ENCODE peak calls at places on chromosomes 2 and 18, in seven cellular contexts. One of them, this sample, is unnamed.

GRCh38 chr2:235063501-235063961 is 111.7 kb downstream of the SH3BP4 start:
- DNase-seq in cardiac fibroblast: no peak
- DNase-seq in lower lobe of right lung: no peak
- DNase-seq in astrocyte of the spinal cord: no peak
- DNase-seq in fibroblast of lung: peak; percentile 41
- DNase-seq in esophagus squamous epithelium: no peak
- DNase-seq in lower leg skin: no peak
- DNase-seq in this sample: no peak

GRCh38 chr2:126662623-126663022 is 6.7 kb downstream of the GYPC start:
- DNase-seq in cardiac fibroblast: no peak
- DNase-seq in lower lobe of right lung: no peak
- DNase-seq in astrocyte of the spinal cord: no peak
- DNase-seq in fibroblast of lung: no peak
- DNase-seq in esophagus squamous epithelium: no peak
- DNase-seq in lower leg skin: no peak
- DNase-seq in this sample: no peak

GRCh38 chr2:191968151-191968550 is 121.3 kb upstream of the CAVIN2 start:
- DNase-seq in cardiac fibroblast: no peak
- DNase-seq in lower lobe of right lung: no peak
- DNase-seq in astrocyte of the spinal cord: no peak
- DNase-seq in fibroblast of lung: no peak
- DNase-seq in esophagus squamous epithelium: no peak
- DNase-seq in lower leg skin: no peak
- DNase-seq in this sample: no peak

GRCh38 chr18:53906681-53907080 is 317.8 kb downstream of the MBD2 start:
- DNase-seq in cardiac fibroblast: peak; percentile 9
- DNase-seq in lower lobe of right lung: no peak
- DNase-seq in astrocyte of the spinal cord: peak; percentile 39
- DNase-seq in fibroblast of lung: peak; percentile 73
- DNase-seq in esophagus squamous epithelium: no peak
- DNase-seq in lower leg skin: no peak
- DNase-seq in this sample: peak; percentile 1

GRCh38 chr2:135078417-135078816 is 26.3 kb downstream of the RAB3GAP1 start:
- DNase-seq in cardiac fibroblast: no peak
- DNase-seq in lower lobe of right lung: no peak
- DNase-seq in astrocyte of the spinal cord: no peak
- DNase-seq in fibroblast of lung: no peak
- DNase-seq in esophagus squamous epithelium: no peak
- DNase-seq in lower leg skin: no peak
- DNase-seq in this sample: no peak

GRCh38 chr2:239866778-239867177 is 158.4 kb downstream of the NDUFA10 start:
- DNase-seq in cardiac fibroblast: no peak
- DNase-seq in lower lobe of right lung: no peak
- DNase-seq in astrocyte of the spinal cord: no peak
- DNase-seq in fibroblast of lung: no peak
- DNase-seq in esophagus squamous epithelium: no peak
- DNase-seq in lower leg skin: no peak
- DNase-seq in this sample: no peak

GRCh38 chr2:109247340-109247739 is 118.3 kb downstream of the SH3RF3 start:
- DNase-seq in cardiac fibroblast: no peak
- DNase-seq in lower lobe of right lung: no peak
- DNase-seq in astrocyte of the spinal cord: no peak
- DNase-seq in fibroblast of lung: no peak
- DNase-seq in esophagus squamous epithelium: no peak
- DNase-seq in lower leg skin: no peak
- DNase-seq in this sample: no peak

GRCh38 chr2:56130463-56131070 is 53.2 kb upstream of the CCDC85A start:
- DNase-seq in cardiac fibroblast: peak; percentile 75
- DNase-seq in lower lobe of right lung: no peak
- DNase-seq in astrocyte of the spinal cord: peak; percentile 43
- DNase-seq in fibroblast of lung: peak; percentile 20
- DNase-seq in esophagus squamous epithelium: no peak
- DNase-seq in lower leg skin: no peak
- DNase-seq in this sample: peak; percentile 8

GRCh38 chr2:178589337-178589736 is 109.1 kb downstream of the PLEKHA3 start:
- DNase-seq in cardiac fibroblast: no peak
- DNase-seq in lower lobe of right lung: no peak
- DNase-seq in astrocyte of the spinal cord: no peak
- DNase-seq in fibroblast of lung: no peak
- DNase-seq in esophagus squamous epithelium: no peak
- DNase-seq in lower leg skin: no peak
- DNase-seq in this sample: no peak

GRCh38 chr18:9653390-9653789 is 39.0 kb upstream of the PPP4R1 start:
- DNase-seq in cardiac fibroblast: peak; percentile 47
- DNase-seq in lower lobe of right lung: no peak
- DNase-seq in astrocyte of the spinal cord: peak; percentile 26
- DNase-seq in fibroblast of lung: no peak
- DNase-seq in esophagus squamous epithelium: no peak
- DNase-seq in lower leg skin: peak; percentile 58
- DNase-seq in this sample: peak; percentile 62

GRCh38 chr2:100752628-100753333 is 67.2 kb upstream of the NPAS2 start:
- DNase-seq in cardiac fibroblast: peak; percentile 96
- DNase-seq in lower lobe of right lung: no peak
- DNase-seq in astrocyte of the spinal cord: peak; percentile 76
- DNase-seq in fibroblast of lung: peak; percentile 92
- DNase-seq in esophagus squamous epithelium: no peak
- DNase-seq in lower leg skin: no peak
- DNase-seq in this sample: peak; percentile 87

GRCh38 chr2:151688719-151689118 is 45.6 kb downstream of the NEB start:
- DNase-seq in cardiac fibroblast: no peak
- DNase-seq in lower lobe of right lung: no peak
- DNase-seq in astrocyte of the spinal cord: no peak
- DNase-seq in fibroblast of lung: no peak
- DNase-seq in esophagus squamous epithelium: no peak
- DNase-seq in lower leg skin: no peak
- DNase-seq in this sample: no peak

GRCh38 chr2:181892795-181893435 is 1.4 kb downstream of the ITPRID2 start:
- DNase-seq in cardiac fibroblast: peak; percentile 60
- DNase-seq in lower lobe of right lung: no peak
- DNase-seq in astrocyte of the spinal cord: peak; percentile 58
- DNase-seq in fibroblast of lung: peak; percentile 67
- DNase-seq in esophagus squamous epithelium: no peak
- DNase-seq in lower leg skin: no peak
- DNase-seq in this sample: peak; percentile 49

GRCh38 chr2:98472132-98472650 is 27.5 kb downstream of the INPP4A start:
- DNase-seq in cardiac fibroblast: no peak
- DNase-seq in lower lobe of right lung: no peak
- DNase-seq in astrocyte of the spinal cord: no peak
- DNase-seq in fibroblast of lung: no peak
- DNase-seq in esophagus squamous epithelium: no peak
- DNase-seq in lower leg skin: no peak
- DNase-seq in this sample: no peak

GRCh38 chr2:177147093-177147694 is 65.4 kb upstream of the HNRNPA3 start:
- DNase-seq in cardiac fibroblast: peak; percentile 76
- DNase-seq in lower lobe of right lung: no peak
- DNase-seq in astrocyte of the spinal cord: peak; percentile 74
- DNase-seq in fibroblast of lung: peak; percentile 47
- DNase-seq in esophagus squamous epithelium: no peak
- DNase-seq in lower leg skin: no peak
- DNase-seq in this sample: peak; percentile 68

GRCh38 chr2:239678666-239679296 is 278.0 kb upstream of the HDAC4 start:
- DNase-seq in cardiac fibroblast: no peak
- DNase-seq in lower lobe of right lung: no peak
- DNase-seq in astrocyte of the spinal cord: no peak
- DNase-seq in fibroblast of lung: no peak
- DNase-seq in esophagus squamous epithelium: no peak
- DNase-seq in lower leg skin: no peak
- DNase-seq in this sample: no peak

GRCh38 chr2:52342458-52342857 is 1310.5 kb upstream of the NRXN1 start:
- DNase-seq in cardiac fibroblast: no peak
- DNase-seq in lower lobe of right lung: no peak
- DNase-seq in astrocyte of the spinal cord: peak; percentile 38
- DNase-seq in fibroblast of lung: no peak
- DNase-seq in esophagus squamous epithelium: no peak
- DNase-seq in lower leg skin: no peak
- DNase-seq in this sample: peak; percentile 11

GRCh38 chr2:215059724-215060123 is 78.7 kb downstream of the ABCA12 start:
- DNase-seq in cardiac fibroblast: peak; percentile 6
- DNase-seq in lower lobe of right lung: no peak
- DNase-seq in astrocyte of the spinal cord: peak; percentile 3
- DNase-seq in fibroblast of lung: peak; percentile 69
- DNase-seq in esophagus squamous epithelium: no peak
- DNase-seq in lower leg skin: no peak
- DNase-seq in this sample: peak; percentile 1

GRCh38 chr2:13583609-13584008 is 866.9 kb downstream of the TRIB2 start:
- DNase-seq in cardiac fibroblast: no peak
- DNase-seq in lower lobe of right lung: no peak
- DNase-seq in astrocyte of the spinal cord: peak; percentile 33
- DNase-seq in fibroblast of lung: peak; percentile 48
- DNase-seq in esophagus squamous epithelium: no peak
- DNase-seq in lower leg skin: no peak
- DNase-seq in this sample: no peak

GRCh38 chr2:8684885-8685696 is 3.2 kb downstream of the ID2 start:
- DNase-seq in cardiac fibroblast: peak; percentile 8
- DNase-seq in lower lobe of right lung: peak; percentile 79
- DNase-seq in astrocyte of the spinal cord: peak; percentile 50
- DNase-seq in fibroblast of lung: peak; percentile 52
- DNase-seq in esophagus squamous epithelium: no peak
- DNase-seq in lower leg skin: peak; percentile 47
- DNase-seq in this sample: peak; percentile 58

GRCh38 chr2:200377774-200378336 is 71.4 kb downstream of the SPATS2L start:
- DNase-seq in cardiac fibroblast: no peak
- DNase-seq in lower lobe of right lung: no peak
- DNase-seq in astrocyte of the spinal cord: no peak
- DNase-seq in fibroblast of lung: no peak
- DNase-seq in esophagus squamous epithelium: no peak
- DNase-seq in lower leg skin: no peak
- DNase-seq in this sample: no peak

GRCh38 chr2:176398783-176399182 is 129.5 kb downstream of the MTX2 start:
- DNase-seq in cardiac fibroblast: no peak
- DNase-seq in lower lobe of right lung: no peak
- DNase-seq in astrocyte of the spinal cord: peak; percentile 30
- DNase-seq in fibroblast of lung: peak; percentile 65
- DNase-seq in esophagus squamous epithelium: no peak
- DNase-seq in lower leg skin: no peak
- DNase-seq in this sample: peak; percentile 42

GRCh38 chr2:238294393-238295143 is 6.2 kb upstream of the PER2 start:
- DNase-seq in cardiac fibroblast: no peak
- DNase-seq in lower lobe of right lung: no peak
- DNase-seq in astrocyte of the spinal cord: no peak
- DNase-seq in fibroblast of lung: no peak
- DNase-seq in esophagus squamous epithelium: no peak
- DNase-seq in lower leg skin: no peak
- DNase-seq in this sample: no peak

GRCh38 chr2:200962821-200963128 is 685 bp downstream of the ORC2 start:
- DNase-seq in cardiac fibroblast: no peak
- DNase-seq in lower lobe of right lung: no peak
- DNase-seq in astrocyte of the spinal cord: no peak
- DNase-seq in fibroblast of lung: no peak
- DNase-seq in esophagus squamous epithelium: no peak
- DNase-seq in lower leg skin: no peak
- DNase-seq in this sample: peak; percentile 7

GRCh38 chr18:77124452-77124922 is 8.1 kb downstream of the MBP start:
- DNase-seq in cardiac fibroblast: no peak
- DNase-seq in lower lobe of right lung: no peak
- DNase-seq in astrocyte of the spinal cord: peak; percentile 48
- DNase-seq in fibroblast of lung: peak; percentile 40
- DNase-seq in esophagus squamous epithelium: no peak
- DNase-seq in lower leg skin: no peak
- DNase-seq in this sample: no peak

GRCh38 chr2:218399391-218400166 is at the start of gene CTDSP1:
- DNase-seq in cardiac fibroblast: peak; percentile 98
- DNase-seq in lower lobe of right lung: peak; percentile 97
- DNase-seq in astrocyte of the spinal cord: peak; percentile 97
- DNase-seq in fibroblast of lung: peak; percentile 95
- DNase-seq in esophagus squamous epithelium: peak; percentile 84
- DNase-seq in lower leg skin: peak; percentile 96
- DNase-seq in this sample: peak; percentile 99
- TF ChIP-seq CTCF in cardiac fibroblast: no peak
- TF ChIP-seq CTCF in lower lobe of right lung: peak; percentile 17
- TF ChIP-seq CTCF in astrocyte of the spinal cord: no peak
- TF ChIP-seq CTCF in fibroblast of lung: no peak
- TF ChIP-seq CTCF in esophagus squamous epithelium: no peak
- TF ChIP-seq CTCF in lower leg skin: no peak
- TF ChIP-seq CTCF in this sample: no peak

DNA sequence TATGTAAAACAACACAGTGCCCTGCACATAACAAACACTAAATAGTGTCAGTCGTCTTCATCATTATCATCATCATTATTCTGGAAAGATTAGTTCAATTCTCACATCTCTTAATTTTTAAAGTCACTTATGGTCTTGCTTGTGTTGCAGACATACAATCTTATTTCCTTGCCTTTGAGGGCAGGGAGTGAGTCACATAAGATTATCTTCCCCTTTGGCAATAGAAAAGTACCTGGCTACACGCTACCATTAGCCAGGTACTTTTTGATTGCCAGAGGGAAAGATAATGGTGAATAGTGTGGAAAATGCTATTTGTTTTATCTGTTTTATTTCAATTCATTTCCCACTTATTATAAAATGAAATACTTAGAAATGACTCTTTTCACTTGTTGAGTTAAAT is 76.6 kb upstream of the RMDN2 start:
- DNase-seq in cardiac fibroblast: no peak
- DNase-seq in lower lobe of right lung: no peak
- DNase-seq in astrocyte of the spinal cord: no peak
- DNase-seq in fibroblast of lung: no peak
- DNase-seq in esophagus squamous epithelium: no peak
- DNase-seq in lower leg skin: no peak
- DNase-seq in this sample: no peak
- H3K4me3 ChIP-seq in cardiac fibroblast: no peak overlapping the region
- H3K4me3 ChIP-seq in lower lobe of right lung: no peak overlapping the region
- H3K4me3 ChIP-seq in astrocyte of the spinal cord: no peak overlapping the region
- H3K4me3 ChIP-seq in fibroblast of lung: no peak overlapping the region
- H3K4me3 ChIP-seq in esophagus squamous epithelium: no peak overlapping the region
- H3K4me3 ChIP-seq in lower leg skin: no peak overlapping the region
- H3K4me3 ChIP-seq in this sample: no peak overlapping the region

GRCh38 chr18:23812566-23813440 is 123.5 kb downstream of the LAMA3 start:
- DNase-seq in cardiac fibroblast: peak; percentile 55
- DNase-seq in lower lobe of right lung: no peak
- DNase-seq in astrocyte of the spinal cord: peak; percentile 35
- DNase-seq in fibroblast of lung: peak; percentile 12
- DNase-seq in esophagus squamous epithelium: no peak
- DNase-seq in lower leg skin: no peak
- DNase-seq in this sample: no peak
- TF ChIP-seq CTCF in cardiac fibroblast: peak; percentile 44
- TF ChIP-seq CTCF in lower lobe of right lung: peak; percentile 52
- TF ChIP-seq CTCF in astrocyte of the spinal cord: peak; percentile 44
- TF ChIP-seq CTCF in fibroblast of lung: peak; percentile 13
- TF ChIP-seq CTCF in esophagus squamous epithelium: peak; percentile 69
- TF ChIP-seq CTCF in lower leg skin: no peak
- TF ChIP-seq CTCF in this sample: peak; percentile 23

DNA sequence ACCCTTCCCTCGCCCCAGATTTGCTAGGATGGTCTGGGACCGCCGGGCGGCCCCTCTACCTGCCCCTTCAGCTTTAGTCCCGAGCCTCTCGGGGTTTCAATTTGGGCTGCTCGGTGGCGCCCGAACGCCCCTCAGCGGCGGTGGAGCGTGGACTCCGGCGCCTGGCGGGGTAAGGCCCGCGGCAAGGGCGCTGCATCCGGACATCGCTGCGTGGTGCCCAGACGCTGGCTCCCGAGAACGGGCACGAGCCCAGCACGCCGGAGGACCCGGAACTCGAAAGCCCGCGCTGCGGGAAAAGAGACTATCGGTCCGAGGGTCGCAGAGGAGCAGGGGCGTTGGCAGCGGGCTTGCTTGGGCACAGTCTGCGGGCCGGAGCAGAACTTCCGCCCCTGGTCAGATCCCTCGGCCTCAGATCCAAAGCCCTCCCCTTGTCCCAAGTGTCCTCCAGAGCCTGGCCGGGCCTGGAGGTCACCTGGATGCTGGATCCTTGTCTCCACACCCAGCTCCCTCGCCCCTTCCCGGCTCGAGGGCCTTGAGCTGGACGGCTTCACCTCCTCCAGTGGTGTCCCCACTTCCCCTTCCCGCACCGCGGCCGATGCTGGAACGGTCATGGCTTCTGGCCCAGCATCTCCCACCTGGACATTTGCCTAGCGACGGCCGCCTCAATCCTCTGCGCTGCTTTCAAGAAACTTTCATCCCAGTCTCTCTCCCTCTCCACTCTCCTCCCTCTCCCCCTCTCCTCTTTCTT is 2.9 kb upstream of the OTX1 start:
- DNase-seq in cardiac fibroblast: no peak
- DNase-seq in lower lobe of right lung: peak; percentile 53
- DNase-seq in astrocyte of the spinal cord: no peak
- DNase-seq in fibroblast of lung: no peak
- DNase-seq in esophagus squamous epithelium: no peak
- DNase-seq in lower leg skin: no peak
- DNase-seq in this sample: no peak
- H3K4me3 ChIP-seq in cardiac fibroblast: no peak overlapping the region
- H3K4me3 ChIP-seq in lower lobe of right lung: peak overlapping the region; percentile 33
- H3K4me3 ChIP-seq in astrocyte of the spinal cord: no peak overlapping the region
- H3K4me3 ChIP-seq in fibroblast of lung: no peak overlapping the region
- H3K4me3 ChIP-seq in esophagus squamous epithelium: peak overlapping the region; percentile 68
- H3K4me3 ChIP-seq in lower leg skin: peak overlapping the region; percentile 0
- H3K4me3 ChIP-seq in this sample: no peak overlapping the region